ENCODE peak calls at places on chromosomes 12 and 14, in four cellular contexts. B is foreskin fibroblast, V is aorta, P is stomach. O is an unnamed sample.

GRCh38 chr12:69052613-69053408 is 119.8 kb upstream of the CPM start:
- DNase-seq in V (no peak), B (peak; percentile 93), P (no peak), O (peak; percentile 67)

GRCh38 chr12:130613831-130614230 is 102.3 kb downstream of the RIMBP2 start:
- DNase-seq in V (no peak), P (no peak), B (no peak), O (no peak)

GRCh38 chr14:104267895-104268294 is 129.5 kb downstream of the KIF26A start:
- DNase-seq in P (peak; percentile 15), B (no peak), V (no peak), O (no peak)

GRCh38 chr12:107610030-107610859 is 75.4 kb upstream of the PWP1 start:
- DNase-seq in B (peak; percentile 70), P (no peak), V (no peak), O (no peak)

GRCh38 chr14:59695198-59695597 is 118.6 kb upstream of the CCDC175 start:
- DNase-seq in V (no peak), B (peak; percentile 47), P (no peak), O (no peak)

GRCh38 chr12:51392556-51393237 is 1.5 kb upstream of the GALNT6 start:
- DNase-seq in P (no peak), B (peak; percentile 52), V (no peak), O (no peak)

GRCh38 chr12:56158926-56159461 is 835 bp downstream of the MYL6 start:
- DNase-seq in V (peak; percentile 88), P (peak; percentile 82), B (peak; percentile 88), O (peak; percentile 28)

GRCh38 chr12:118402251-118402650 is 25.9 kb downstream of the SUDS3 start:
- DNase-seq in V (no peak), B (peak; percentile 90), P (no peak), O (peak; percentile 76)

GRCh38 chr12:90234455-90234854 is 525.8 kb upstream of the ATP2B1 start:
- DNase-seq in P (no peak), V (no peak), B (peak; percentile 53), O (no peak)

GRCh38 chr14:67519406-67519805 is 13.7 kb upstream of the PLEKHH1 start:
- DNase-seq in P (no peak), B (no peak), V (no peak), O (no peak)

GRCh38 chr14:47678993-47679392 is 3.6 kb upstream of the MDGA2 start:
- DNase-seq in B (no peak), V (no peak), P (no peak), O (no peak)

GRCh38 chr14:100150932-100151587 is 8.4 kb downstream of the DEGS2 start:
- DNase-seq in P (no peak), B (no peak), V (no peak), O (no peak)

GRCh38 chr12:95380997-95381786 is 92.8 kb upstream of the METAP2 start:
- DNase-seq in P (no peak), B (peak; percentile 53), V (no peak), O (no peak)

GRCh38 chr12:95386056-95386455 is 87.9 kb upstream of the METAP2 start:
- DNase-seq in P (no peak), B (peak; percentile 60), V (no peak), O (no peak)

GRCh38 chr12:95384785-95385184 is 89.2 kb upstream of the METAP2 start:
- DNase-seq in P (no peak), V (no peak), B (no peak), O (no peak)

GRCh38 chr12:95385246-95385645 is 88.7 kb upstream of the METAP2 start:
- DNase-seq in B (peak; percentile 69), P (no peak), V (peak; percentile 52), O (no peak)

DNA sequence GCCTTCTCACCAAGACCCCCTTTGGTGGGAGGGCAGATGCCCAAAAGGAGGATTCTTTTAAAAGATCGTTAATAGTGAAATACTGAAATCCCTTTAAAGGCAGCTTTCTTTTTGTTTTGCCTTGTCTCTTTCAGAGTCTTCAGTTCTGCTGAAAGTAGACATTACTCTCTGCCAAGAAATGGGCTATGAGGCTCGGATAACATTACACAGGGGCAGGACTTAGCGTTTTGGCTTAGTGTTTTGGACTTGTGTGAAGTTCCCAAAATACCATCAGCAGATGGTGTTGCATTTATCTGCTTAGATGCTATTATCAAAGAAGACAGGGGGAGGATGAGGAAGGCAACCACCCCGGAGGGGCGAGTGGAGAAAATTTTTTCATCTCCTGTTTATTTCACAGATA is 88.3 kb upstream of the METAP2 start:
- DNase-seq in V (no peak), P (no peak), B (peak; percentile 70), O (no peak)
- H3K4me3 ChIP-seq in V (peak overlapping the region; percentile 96), P (peak overlapping the region; percentile 24), B (peak overlapping the region; percentile 66), O (no peak overlapping the region)

DNA sequence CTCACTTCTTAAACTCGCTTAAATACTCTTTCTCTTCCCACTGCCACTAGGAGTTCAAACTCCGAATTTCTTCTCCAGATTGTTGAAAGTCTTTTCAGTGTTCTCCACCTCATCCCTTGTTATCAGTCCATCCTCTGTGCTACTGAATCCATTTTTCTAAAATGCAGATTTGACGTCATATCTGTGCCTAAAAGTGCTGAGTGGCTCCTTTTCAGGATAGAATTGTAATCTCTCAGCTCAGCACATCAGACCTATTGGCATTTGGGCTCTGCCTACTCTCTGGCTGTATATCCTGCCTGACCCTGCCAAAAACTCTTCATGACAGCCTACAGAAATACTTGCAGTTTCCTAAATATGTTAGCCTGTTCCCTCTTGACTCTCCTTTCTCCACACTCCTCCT is 1.0 kb upstream of the RABGGTA start:
- DNase-seq in P (no peak), V (no peak), B (no peak), O (no peak)
- H3K4me3 ChIP-seq in P (no peak overlapping the region), V (no peak overlapping the region), B (no peak overlapping the region), O (no peak overlapping the region)

DNA sequence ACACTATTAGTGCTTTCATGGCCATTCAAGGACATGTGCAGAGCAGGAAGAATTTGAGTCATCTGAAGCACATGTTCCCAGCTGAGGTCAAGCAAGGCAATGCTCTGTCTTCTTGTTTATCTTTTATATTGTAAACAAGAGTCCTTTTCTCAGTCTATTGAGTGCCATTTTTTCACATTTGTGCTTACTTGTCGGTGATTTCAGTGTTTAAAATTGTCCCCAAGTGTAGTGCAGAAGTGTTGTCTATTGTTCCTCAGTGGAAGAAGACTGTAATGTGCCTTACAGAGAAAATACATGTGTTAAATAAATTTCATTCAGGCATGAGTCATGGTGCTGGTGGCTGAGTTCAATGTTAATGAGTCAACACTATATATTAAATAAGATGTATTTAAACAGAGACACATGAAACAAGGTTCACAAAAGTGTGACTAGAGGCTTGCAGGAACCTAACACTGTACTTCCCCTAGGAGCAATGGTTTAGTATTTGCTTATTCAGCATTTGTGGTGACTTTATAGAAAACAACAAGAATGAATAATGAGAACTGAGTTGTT is 391.1 kb downstream of the LRIG3 start:
- DNase-seq in V (no peak), B (peak; percentile 83), P (no peak), O (no peak)
- H3K4me3 ChIP-seq in V (no peak overlapping the region), B (no peak overlapping the region), P (no peak overlapping the region), O (no peak overlapping the region)

DNA sequence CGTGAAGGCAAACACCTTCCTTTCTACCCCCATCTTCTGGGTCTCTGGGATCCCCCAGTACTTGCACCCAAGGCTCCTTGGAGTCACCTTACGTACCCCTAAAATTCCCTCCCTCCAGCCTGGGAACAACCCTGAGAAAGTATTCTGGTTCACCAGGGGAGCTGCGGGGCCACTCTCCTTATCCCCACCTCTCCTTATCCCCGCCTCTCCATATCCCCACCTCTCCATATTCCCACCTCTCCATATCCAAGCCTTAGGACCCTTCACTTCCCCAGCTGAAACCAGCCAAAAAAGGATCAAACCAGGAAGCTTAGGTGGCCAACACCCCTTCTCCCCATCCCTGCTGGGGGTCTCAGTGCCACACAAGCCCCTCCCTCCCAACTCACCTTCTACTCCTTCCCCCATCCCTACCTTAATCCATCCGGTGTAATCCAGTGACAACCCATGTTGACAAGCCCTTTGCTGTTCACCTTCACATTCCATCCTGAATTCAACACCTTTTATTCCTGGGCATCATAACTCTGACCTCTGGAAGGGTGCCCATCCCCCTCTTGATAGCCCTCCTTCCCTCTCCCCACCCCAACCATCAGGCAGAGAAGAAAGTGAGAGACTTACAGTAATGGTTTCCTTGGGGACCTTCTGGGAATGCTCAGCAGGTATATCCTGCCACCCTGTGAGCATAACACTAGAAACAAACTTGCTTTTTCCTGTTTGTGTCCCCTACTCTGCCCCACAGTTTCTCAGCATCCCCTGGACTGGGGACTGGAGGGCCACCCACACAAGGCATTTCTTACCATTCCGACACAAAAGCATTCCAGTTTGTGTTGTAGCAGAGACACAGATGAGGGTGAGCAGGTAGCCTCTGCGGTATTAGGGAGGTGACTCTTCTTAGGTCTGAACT is 1.6 kb upstream of the MSI1 start:
- DNase-seq in V (no peak), B (no peak), P (no peak), O (no peak)
- H3K4me3 ChIP-seq in V (no peak overlapping the region), B (no peak overlapping the region), P (no peak overlapping the region), O (no peak overlapping the region)

DNA sequence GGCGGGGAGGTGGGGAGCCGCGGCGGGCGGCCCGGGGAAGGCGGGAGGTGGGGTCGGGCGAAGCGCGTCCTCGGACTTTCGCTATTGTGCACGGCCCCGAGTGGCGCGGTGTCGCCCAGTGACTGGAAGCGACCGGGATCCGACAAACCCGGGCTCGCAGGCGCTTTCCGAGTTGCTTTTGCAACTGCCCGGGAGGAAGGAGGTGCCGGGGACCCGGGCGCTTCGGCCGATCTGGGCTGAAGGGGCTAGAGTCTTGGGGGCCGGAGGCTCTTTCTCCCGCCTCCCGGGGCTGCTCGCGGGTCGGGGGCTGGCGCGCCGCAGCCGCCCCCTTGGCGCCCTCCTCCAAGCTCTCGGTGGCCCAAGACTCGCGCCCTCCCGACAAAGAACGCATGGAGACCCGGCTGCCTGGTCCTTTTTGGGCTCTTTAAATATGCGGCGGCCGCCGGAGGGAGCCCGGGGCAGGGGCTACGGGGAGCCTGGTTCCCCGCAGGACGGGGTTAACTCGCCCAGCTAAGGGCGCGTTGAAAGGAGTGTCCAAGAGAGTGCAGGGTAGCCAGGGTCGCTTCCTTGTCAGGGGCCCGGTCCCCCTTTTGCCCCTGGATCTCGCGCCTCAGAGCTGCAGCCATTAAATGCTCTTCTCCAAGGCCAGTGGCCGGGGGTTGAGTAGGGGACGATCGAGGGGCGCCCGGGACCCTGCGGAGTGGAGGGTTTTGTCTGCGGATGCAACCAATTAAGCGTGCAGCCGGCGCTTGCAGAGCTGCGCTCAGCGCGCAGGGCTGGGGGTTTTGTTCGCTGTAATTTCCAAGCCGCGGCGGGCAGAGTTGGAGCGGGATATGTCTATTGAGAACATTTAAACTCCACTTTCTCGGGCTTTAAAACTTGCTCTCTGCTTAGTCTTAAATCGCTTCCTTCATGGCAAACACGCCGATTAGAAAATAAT is 1.6 kb downstream of the HMGA2 start:
- DNase-seq in P (peak; percentile 45), B (peak; percentile 16), V (peak; percentile 57), O (no peak)
- H3K4me3 ChIP-seq in P (peak overlapping the region; percentile 55), B (peak overlapping the region; percentile 63), V (peak overlapping the region; percentile 65), O (peak overlapping the region; percentile 77)